ENCODE peak calls at places on chromosomes 2 and 18, in five cellular contexts. One of them, this sample, is unnamed.

GRCh38 chr2:172722481-172722880 is 13.2 kb upstream of the RAPGEF4 start:
- DNase-seq in coronary artery: no peak
- DNase-seq in fibroblast of lung: peak; percentile 42
- DNase-seq in neural progenitor cell: no peak
- DNase-seq in ovary: no peak
- DNase-seq in this sample: no peak

GRCh38 chr2:69693472-69694450 is 48.2 kb upstream of the ANXA4 start:
- DNase-seq in coronary artery: no peak
- DNase-seq in fibroblast of lung: no peak
- DNase-seq in neural progenitor cell: no peak
- DNase-seq in ovary: no peak
- DNase-seq in this sample: no peak

GRCh38 chr2:53127061-53127650 is 640.4 kb upstream of the CHAC2 start:
- DNase-seq in coronary artery: no peak
- DNase-seq in fibroblast of lung: no peak
- DNase-seq in neural progenitor cell: no peak
- DNase-seq in ovary: no peak
- DNase-seq in this sample: no peak

GRCh38 chr18:10213526-10213925 is 240.9 kb upstream of the APCDD1 start:
- DNase-seq in coronary artery: no peak
- DNase-seq in fibroblast of lung: peak; percentile 61
- DNase-seq in neural progenitor cell: no peak
- DNase-seq in ovary: no peak
- DNase-seq in this sample: no peak

GRCh38 chr2:73762571-73762970 is 17.3 kb downstream of the DUSP11 start:
- DNase-seq in coronary artery: no peak
- DNase-seq in fibroblast of lung: no peak
- DNase-seq in neural progenitor cell: no peak
- DNase-seq in ovary: no peak
- DNase-seq in this sample: no peak

GRCh38 chr2:177716484-177716883 is 323.9 kb downstream of the AGPS start:
- DNase-seq in coronary artery: no peak
- DNase-seq in fibroblast of lung: no peak
- DNase-seq in neural progenitor cell: no peak
- DNase-seq in ovary: no peak
- DNase-seq in this sample: no peak

GRCh38 chr2:10481666-10482157 is 33.6 kb upstream of the ODC1 start:
- DNase-seq in coronary artery: no peak
- DNase-seq in fibroblast of lung: no peak
- DNase-seq in neural progenitor cell: no peak
- DNase-seq in ovary: no peak
- DNase-seq in this sample: no peak

GRCh38 chr2:239970004-239970623 is 55.0 kb downstream of the NDUFA10 start:
- DNase-seq in coronary artery: no peak
- DNase-seq in fibroblast of lung: peak; percentile 18
- DNase-seq in neural progenitor cell: no peak
- DNase-seq in ovary: no peak
- DNase-seq in this sample: no peak

GRCh38 chr2:64284751-64285150 is 140.5 kb upstream of the PELI1 start:
- DNase-seq in coronary artery: no peak
- DNase-seq in fibroblast of lung: no peak
- DNase-seq in neural progenitor cell: no peak
- DNase-seq in ovary: no peak
- DNase-seq in this sample: peak; percentile 38

GRCh38 chr2:10395893-10396292 is 52.2 kb downstream of the ODC1 start:
- DNase-seq in coronary artery: no peak
- DNase-seq in fibroblast of lung: no peak
- DNase-seq in neural progenitor cell: no peak
- DNase-seq in ovary: no peak
- DNase-seq in this sample: no peak

GRCh38 chr2:40240067-40240466 is 211.8 kb downstream of the SLC8A1 start:
- DNase-seq in coronary artery: peak; percentile 91
- DNase-seq in fibroblast of lung: peak; percentile 85
- DNase-seq in neural progenitor cell: no peak
- DNase-seq in ovary: peak; percentile 64
- DNase-seq in this sample: peak; percentile 35

GRCh38 chr2:46368416-46368815 is 71.2 kb downstream of the EPAS1 start:
- DNase-seq in coronary artery: no peak
- DNase-seq in fibroblast of lung: no peak
- DNase-seq in neural progenitor cell: no peak
- DNase-seq in ovary: no peak
- DNase-seq in this sample: no peak

GRCh38 chr2:46366675-46367067 is 69.5 kb downstream of the EPAS1 start:
- DNase-seq in coronary artery: no peak
- DNase-seq in fibroblast of lung: no peak
- DNase-seq in neural progenitor cell: no peak
- DNase-seq in ovary: no peak
- DNase-seq in this sample: no peak

GRCh38 chr2:46367286-46367685 is 70.1 kb downstream of the EPAS1 start:
- DNase-seq in coronary artery: no peak
- DNase-seq in fibroblast of lung: no peak
- DNase-seq in neural progenitor cell: no peak
- DNase-seq in ovary: no peak
- DNase-seq in this sample: peak; percentile 38

GRCh38 chr2:46364797-46365457 is 67.7 kb downstream of the EPAS1 start:
- DNase-seq in coronary artery: no peak
- DNase-seq in fibroblast of lung: peak; percentile 80
- DNase-seq in neural progenitor cell: peak; percentile 67
- DNase-seq in ovary: no peak
- DNase-seq in this sample: no peak

GRCh38 chr2:46365913-46366674 is 68.9 kb downstream of the EPAS1 start:
- DNase-seq in coronary artery: no peak
- DNase-seq in fibroblast of lung: peak; percentile 46
- DNase-seq in neural progenitor cell: no peak
- DNase-seq in ovary: no peak
- DNase-seq in this sample: no peak
- TF ChIP-seq CTCF in coronary artery: no peak
- TF ChIP-seq CTCF in fibroblast of lung: peak; percentile 68
- TF ChIP-seq CTCF in neural progenitor cell: peak; percentile 60
- TF ChIP-seq CTCF in ovary: no peak
- TF ChIP-seq CTCF in this sample: peak; percentile 60

GRCh38 chr2:195488567-195488966 is 168.5 kb upstream of the SLC39A10 start:
- DNase-seq in coronary artery: no peak
- DNase-seq in fibroblast of lung: no peak
- DNase-seq in neural progenitor cell: no peak
- DNase-seq in ovary: no peak
- DNase-seq in this sample: no peak

GRCh38 chr2:195490304-195490703 is 166.7 kb upstream of the SLC39A10 start:
- DNase-seq in coronary artery: no peak
- DNase-seq in fibroblast of lung: no peak
- DNase-seq in neural progenitor cell: no peak
- DNase-seq in ovary: no peak
- DNase-seq in this sample: no peak

GRCh38 chr2:195489101-195489500 is 167.9 kb upstream of the SLC39A10 start:
- DNase-seq in coronary artery: no peak
- DNase-seq in fibroblast of lung: peak; percentile 15
- DNase-seq in neural progenitor cell: no peak
- DNase-seq in ovary: no peak
- DNase-seq in this sample: no peak

GRCh38 chr2:195486520-195486919 is 170.5 kb upstream of the SLC39A10 start:
- DNase-seq in coronary artery: no peak
- DNase-seq in fibroblast of lung: no peak
- DNase-seq in neural progenitor cell: no peak
- DNase-seq in ovary: no peak
- DNase-seq in this sample: no peak

DNA sequence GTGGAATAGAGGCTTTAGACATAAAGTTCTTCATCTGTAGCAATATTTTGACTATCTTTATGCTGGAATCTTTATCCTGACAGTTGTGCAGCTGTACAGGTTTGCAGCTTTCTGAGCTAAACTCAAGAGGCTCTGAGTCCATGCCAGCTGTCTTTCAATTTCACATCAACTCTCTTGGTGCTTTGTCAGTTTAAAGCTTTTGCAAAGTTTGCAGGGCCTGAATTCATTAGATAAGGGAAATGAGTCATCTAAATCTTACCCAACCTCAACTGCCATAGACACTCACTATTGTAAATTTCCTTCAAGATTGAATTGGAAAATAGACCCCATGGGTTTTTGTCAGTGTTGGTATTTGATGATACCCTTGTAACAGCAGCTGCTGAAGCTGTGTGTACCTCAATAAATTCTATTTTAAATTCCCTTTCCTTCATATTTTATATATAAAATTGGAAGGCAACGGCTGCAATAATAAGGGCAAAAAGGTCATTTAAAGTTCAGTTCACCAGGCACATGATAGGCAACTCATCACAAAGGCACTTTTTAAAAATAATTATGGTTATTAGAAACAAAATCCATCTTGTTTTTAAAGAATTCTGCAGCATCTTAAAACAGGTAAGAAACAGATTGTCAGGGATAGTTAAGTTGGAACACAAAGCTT is 169.9 kb upstream of the SLC39A10 start:
- DNase-seq in coronary artery: no peak
- DNase-seq in fibroblast of lung: peak; percentile 79
- DNase-seq in neural progenitor cell: no peak
- DNase-seq in ovary: no peak
- DNase-seq in this sample: no peak
- H3K27ac ChIP-seq in coronary artery: no peak overlapping the region
- H3K27ac ChIP-seq in fibroblast of lung: no peak overlapping the region
- H3K27ac ChIP-seq in neural progenitor cell: no peak overlapping the region
- H3K27ac ChIP-seq in ovary: no peak overlapping the region
- H3K27ac ChIP-seq in this sample: no peak overlapping the region

DNA sequence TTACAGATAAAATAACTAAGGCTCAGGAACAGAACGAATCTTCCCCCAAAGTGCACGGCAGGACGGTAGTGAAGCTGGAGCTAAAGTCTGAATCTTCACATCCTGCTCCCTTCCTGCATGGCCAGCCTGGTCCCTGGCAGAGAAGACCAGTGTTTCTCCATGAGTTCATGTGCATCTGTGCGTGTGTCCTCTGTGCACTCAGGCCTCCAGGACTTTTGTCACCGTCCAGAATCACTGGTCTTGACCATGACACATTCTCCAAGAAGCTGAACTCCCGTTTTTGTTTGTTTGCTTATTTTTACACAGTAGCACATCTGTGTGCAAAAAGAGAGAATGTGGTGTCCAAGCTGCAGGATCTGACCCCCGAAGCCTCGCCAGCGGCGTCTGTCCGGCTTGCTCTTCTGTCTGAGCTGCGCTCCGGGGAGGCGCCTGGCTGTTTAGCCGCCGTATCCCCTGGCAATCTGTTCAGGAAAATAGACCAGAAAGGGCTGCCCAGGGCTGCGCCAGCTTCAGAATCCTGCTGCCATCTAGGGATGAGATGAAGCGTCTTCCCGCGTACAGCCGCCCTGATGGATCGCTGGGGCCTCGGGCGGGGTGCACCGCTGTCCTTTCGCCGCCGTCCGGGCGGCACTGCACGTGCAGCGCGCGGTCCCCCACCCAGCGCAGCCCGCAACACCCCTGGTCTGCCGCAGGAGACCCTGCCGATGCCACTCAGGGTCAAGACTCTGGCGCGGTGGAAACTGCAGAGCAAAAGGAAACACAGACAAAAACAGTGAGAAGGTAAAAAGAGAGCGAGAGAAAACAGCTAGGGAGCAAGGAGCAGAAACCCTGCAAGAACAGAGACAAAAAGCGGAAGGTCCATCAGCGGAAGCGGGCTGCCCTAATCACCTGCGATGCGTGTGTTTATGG is 2113.6 kb upstream of the PIK3C3 start:
- DNase-seq in coronary artery: no peak
- DNase-seq in fibroblast of lung: peak; percentile 86
- DNase-seq in neural progenitor cell: peak; percentile 92
- DNase-seq in ovary: peak; percentile 45
- DNase-seq in this sample: peak; percentile 84
- TF ChIP-seq CTCF in coronary artery: no peak
- TF ChIP-seq CTCF in fibroblast of lung: peak; percentile 48
- TF ChIP-seq CTCF in neural progenitor cell: peak; percentile 67
- TF ChIP-seq CTCF in ovary: no peak
- TF ChIP-seq CTCF in this sample: peak; percentile 55

GRCh38 chr2:84801816-84802215 is 79.1 kb downstream of the TRABD2A start:
- DNase-seq in coronary artery: no peak
- DNase-seq in fibroblast of lung: peak; percentile 21
- DNase-seq in neural progenitor cell: no peak
- DNase-seq in ovary: no peak
- DNase-seq in this sample: no peak

GRCh38 chr2:84805250-84805917 is 75.5 kb downstream of the TRABD2A start:
- DNase-seq in coronary artery: no peak
- DNase-seq in fibroblast of lung: peak; percentile 67
- DNase-seq in neural progenitor cell: no peak
- DNase-seq in ovary: no peak
- DNase-seq in this sample: no peak

GRCh38 chr2:84808279-84808678 is 72.6 kb downstream of the TRABD2A start:
- DNase-seq in coronary artery: no peak
- DNase-seq in fibroblast of lung: peak; percentile 5
- DNase-seq in neural progenitor cell: no peak
- DNase-seq in ovary: no peak
- DNase-seq in this sample: no peak

GRCh38 chr2:84811839-84812238 is 69.0 kb downstream of the TRABD2A start:
- DNase-seq in coronary artery: no peak
- DNase-seq in fibroblast of lung: no peak
- DNase-seq in neural progenitor cell: no peak
- DNase-seq in ovary: no peak
- DNase-seq in this sample: no peak

GRCh38 chr2:84807063-84807485 is 73.8 kb downstream of the TRABD2A start:
- DNase-seq in coronary artery: no peak
- DNase-seq in fibroblast of lung: peak; percentile 99
- DNase-seq in neural progenitor cell: no peak
- DNase-seq in ovary: peak; percentile 44
- DNase-seq in this sample: no peak
- H3K27ac ChIP-seq in coronary artery: peak overlapping the region; percentile 55
- H3K27ac ChIP-seq in fibroblast of lung: peak overlapping the region; percentile 91
- H3K27ac ChIP-seq in neural progenitor cell: no peak overlapping the region
- H3K27ac ChIP-seq in ovary: no peak overlapping the region
- H3K27ac ChIP-seq in this sample: no peak overlapping the region

GRCh38 chr2:58571181-58571852 is 330.2 kb upstream of the FANCL start:
- DNase-seq in coronary artery: no peak
- DNase-seq in fibroblast of lung: peak; percentile 85
- DNase-seq in neural progenitor cell: peak; percentile 75
- DNase-seq in ovary: peak; percentile 13
- DNase-seq in this sample: no peak
- TF ChIP-seq CTCF in coronary artery: no peak
- TF ChIP-seq CTCF in fibroblast of lung: peak; percentile 86
- TF ChIP-seq CTCF in neural progenitor cell: peak; percentile 68
- TF ChIP-seq CTCF in ovary: no peak
- TF ChIP-seq CTCF in this sample: peak; percentile 57

This sample was measured in dorsolateral prefrontal cortex.